ENCODE peak calls at places on chromosomes 6 and 20, in seven cellular contexts. One of them, this sample, is unnamed.

GRCh38 chr20:49674383-49675352 is 39.0 kb downstream of the B4GALT5 start:
- DNase-seq in effector CD4-positive, alpha-beta T cell: no peak
- DNase-seq in stromal cell of bone marrow: no peak
- DNase-seq in GM03348: peak
- DNase-seq in effector memory CD4-positive, alpha-beta T cell: no peak
- DNase-seq in OCI-LY7: no peak
- DNase-seq in kidney: no peak
- DNase-seq in this sample: no peak

GRCh38 chr20:63830821-63831593 is at the start of gene ZBTB46:
- DNase-seq in effector CD4-positive, alpha-beta T cell: no peak
- DNase-seq in stromal cell of bone marrow: no peak
- DNase-seq in GM03348: peak
- DNase-seq in effector memory CD4-positive, alpha-beta T cell: no peak
- DNase-seq in OCI-LY7: peak
- DNase-seq in kidney: peak
- DNase-seq in this sample: no peak

GRCh38 chr20:11810316-11811130 is 107.2 kb upstream of the BTBD3 start:
- DNase-seq in effector CD4-positive, alpha-beta T cell: no peak
- DNase-seq in stromal cell of bone marrow: no peak
- DNase-seq in GM03348: peak
- DNase-seq in effector memory CD4-positive, alpha-beta T cell: no peak
- DNase-seq in OCI-LY7: no peak
- DNase-seq in kidney: no peak
- DNase-seq in this sample: no peak

GRCh38 chr20:15616626-15617025 is 956.6 kb downstream of the KIF16B start:
- DNase-seq in effector CD4-positive, alpha-beta T cell: no peak
- DNase-seq in stromal cell of bone marrow: no peak
- DNase-seq in GM03348: peak
- DNase-seq in effector memory CD4-positive, alpha-beta T cell: no peak
- DNase-seq in OCI-LY7: no peak
- DNase-seq in kidney: no peak
- DNase-seq in this sample: no peak

GRCh38 chr20:57278457-57278856 is 12.0 kb upstream of the BMP7 start:
- DNase-seq in effector CD4-positive, alpha-beta T cell: no peak
- DNase-seq in stromal cell of bone marrow: no peak
- DNase-seq in GM03348: no peak
- DNase-seq in effector memory CD4-positive, alpha-beta T cell: no peak
- DNase-seq in OCI-LY7: no peak
- DNase-seq in kidney: no peak
- DNase-seq in this sample: no peak

GRCh38 chr20:25274891-25275812 is 27.3 kb downstream of the PYGB start:
- DNase-seq in effector CD4-positive, alpha-beta T cell: no peak
- DNase-seq in stromal cell of bone marrow: no peak
- DNase-seq in GM03348: no peak
- DNase-seq in effector memory CD4-positive, alpha-beta T cell: no peak
- DNase-seq in OCI-LY7: no peak
- DNase-seq in kidney: peak
- DNase-seq in this sample: no peak

GRCh38 chr20:41287327-41287726 is 30.2 kb downstream of the ZHX3 start:
- DNase-seq in effector CD4-positive, alpha-beta T cell: no peak
- DNase-seq in stromal cell of bone marrow: peak
- DNase-seq in GM03348: peak
- DNase-seq in effector memory CD4-positive, alpha-beta T cell: no peak
- DNase-seq in OCI-LY7: no peak
- DNase-seq in kidney: no peak
- DNase-seq in this sample: no peak

GRCh38 chr6:36997811-36998722 is 7.4 kb upstream of the FGD2 start:
- DNase-seq in effector CD4-positive, alpha-beta T cell: no peak
- DNase-seq in stromal cell of bone marrow: no peak
- DNase-seq in GM03348: no peak
- DNase-seq in effector memory CD4-positive, alpha-beta T cell: no peak
- DNase-seq in OCI-LY7: no peak
- DNase-seq in kidney: no peak
- DNase-seq in this sample: no peak

GRCh38 chr6:93417421-93417996 is 1.9 kb downstream of the EPHA7 start:
- DNase-seq in effector CD4-positive, alpha-beta T cell: no peak
- DNase-seq in stromal cell of bone marrow: no peak
- DNase-seq in GM03348: peak
- DNase-seq in effector memory CD4-positive, alpha-beta T cell: no peak
- DNase-seq in OCI-LY7: no peak
- DNase-seq in kidney: peak
- DNase-seq in this sample: no peak

GRCh38 chr6:74939309-74939708 is 266.5 kb downstream of the COL12A1 start:
- DNase-seq in effector CD4-positive, alpha-beta T cell: no peak
- DNase-seq in stromal cell of bone marrow: no peak
- DNase-seq in GM03348: no peak
- DNase-seq in effector memory CD4-positive, alpha-beta T cell: no peak
- DNase-seq in OCI-LY7: no peak
- DNase-seq in kidney: no peak
- DNase-seq in this sample: no peak

GRCh38 chr6:28005124-28005662 is 48.2 kb downstream of the OR2B6 start:
- DNase-seq in effector CD4-positive, alpha-beta T cell: no peak
- DNase-seq in stromal cell of bone marrow: no peak
- DNase-seq in GM03348: no peak
- DNase-seq in effector memory CD4-positive, alpha-beta T cell: no peak
- DNase-seq in OCI-LY7: no peak
- DNase-seq in kidney: no peak
- DNase-seq in this sample: no peak

GRCh38 chr6:96520039-96520850 is 1.4 kb upstream of the UFL1 start:
- DNase-seq in effector CD4-positive, alpha-beta T cell: no peak
- DNase-seq in stromal cell of bone marrow: no peak
- DNase-seq in GM03348: no peak
- DNase-seq in effector memory CD4-positive, alpha-beta T cell: no peak
- DNase-seq in OCI-LY7: no peak
- DNase-seq in kidney: peak
- DNase-seq in this sample: no peak

GRCh38 chr20:10453241-10453640 is 18.1 kb downstream of the SLX4IP start:
- DNase-seq in effector CD4-positive, alpha-beta T cell: no peak
- DNase-seq in stromal cell of bone marrow: no peak
- DNase-seq in GM03348: no peak
- DNase-seq in effector memory CD4-positive, alpha-beta T cell: no peak
- DNase-seq in OCI-LY7: peak
- DNase-seq in kidney: no peak
- DNase-seq in this sample: no peak

GRCh38 chr20:19254086-19254821 is 41.8 kb downstream of the SLC24A3 start:
- DNase-seq in effector CD4-positive, alpha-beta T cell: no peak
- DNase-seq in stromal cell of bone marrow: no peak
- DNase-seq in GM03348: no peak
- DNase-seq in effector memory CD4-positive, alpha-beta T cell: no peak
- DNase-seq in OCI-LY7: no peak
- DNase-seq in kidney: no peak
- DNase-seq in this sample: no peak

GRCh38 chr6:35486005-35486925 is 10.6 kb downstream of the TEAD3 start:
- DNase-seq in effector CD4-positive, alpha-beta T cell: no peak
- DNase-seq in stromal cell of bone marrow: no peak
- DNase-seq in GM03348: no peak
- DNase-seq in effector memory CD4-positive, alpha-beta T cell: no peak
- DNase-seq in OCI-LY7: no peak
- DNase-seq in kidney: peak
- DNase-seq in this sample: no peak

GRCh38 chr6:34888874-34889555 is at the start of gene ANKS1A:
- DNase-seq in effector CD4-positive, alpha-beta T cell: peak
- DNase-seq in stromal cell of bone marrow: peak
- DNase-seq in GM03348: peak
- DNase-seq in effector memory CD4-positive, alpha-beta T cell: peak
- DNase-seq in OCI-LY7: peak
- DNase-seq in kidney: peak
- DNase-seq in this sample: no peak

This sample was measured in brain pericyte.